ENCODE peak calls at places on chromosomes 11 and 22, in ten cellular contexts. H, K, S, A, X, M, F, W, N and E are unnamed samples.
A peak's percentile ranks its signal among the peaks of the same experiment; 100 is the strongest.

GRCh38 chr22:31926969-31927368 is 17.4 kb upstream of the YWHAH start:
- DNase-seq in H (no peak), K (no peak), S (no peak), A (no peak), X (peak; percentile 97), M (no peak), F (no peak), W (peak; percentile 45), N (no peak), E (peak; percentile 40)

GRCh38 chr22:50224071-50224470 is 20.8 kb downstream of the TUBGCP6 start:
- DNase-seq in H (no peak), K (no peak), S (no peak), A (no peak), X (no peak), M (no peak), F (no peak), W (no peak), N (no peak), E (no peak)

GRCh38 chr22:41524283-41524682 is 20.0 kb downstream of the POLR3H start:
- DNase-seq in H (peak; percentile 83), K (peak; percentile 89), S (no peak), A (no peak), X (no peak), M (peak; percentile 78), F (no peak), W (no peak), N (no peak), E (no peak)

GRCh38 chr11:112997829-112998228 is 36.6 kb downstream of the NCAM1 start:
- DNase-seq in H (no peak), K (no peak), S (no peak), A (no peak), X (no peak), M (no peak), F (no peak), W (no peak), N (no peak), E (no peak)

GRCh38 chr11:29293825-29294224 is 723.0 kb downstream of the KCNA4 start:
- DNase-seq in H (no peak), K (no peak), S (no peak), A (no peak), X (no peak), M (peak; percentile 94), F (no peak), W (peak; percentile 20), N (no peak), E (no peak)

GRCh38 chr22:49550766-49551362 is 276.8 kb downstream of the BRD1 start:
- DNase-seq in H (no peak), K (peak; percentile 19), S (no peak), A (no peak), X (peak; percentile 63), M (no peak), F (no peak), W (no peak), N (no peak), E (no peak)

GRCh38 chr11:7592706-7593105 is 78.9 kb downstream of the PPFIBP2 start:
- DNase-seq in H (peak; percentile 25), K (no peak), S (no peak), A (no peak), X (no peak), M (peak; percentile 37), F (no peak), W (no peak), N (no peak), E (no peak)

GRCh38 chr11:1943576-1943975 is 3.6 kb upstream of the MRPL23 start:
- DNase-seq in H (no peak), K (peak; percentile 49), S (no peak), A (peak; percentile 12), X (peak; percentile 74), M (no peak), F (peak; percentile 36), W (no peak), N (no peak), E (peak; percentile 13)

GRCh38 chr11:13315517-13316432 is 38.2 kb downstream of the BMAL1 start:
- DNase-seq in H (no peak), K (no peak), S (no peak), A (no peak), X (no peak), M (no peak), F (no peak), W (no peak), N (no peak), E (no peak)

GRCh38 chr22:24247564-24248344 is 2.9 kb upstream of the GGT5 start:
- DNase-seq in H (peak; percentile 95), K (peak; percentile 94), S (peak; percentile 90), A (peak; percentile 45), X (peak; percentile 96), M (peak; percentile 95), F (peak; percentile 81), W (peak; percentile 89), N (peak; percentile 36), E (peak; percentile 91)

GRCh38 chr11:92969634-92970347 is at the start of gene MTNR1B:
- DNase-seq in H (no peak), K (peak; percentile 61), S (no peak), A (no peak), X (no peak), M (no peak), F (no peak), W (no peak), N (no peak), E (peak; percentile 20)

GRCh38 chr11:32231909-32232493 is 141.1 kb downstream of the RCN1 start:
- DNase-seq in H (no peak), K (no peak), S (no peak), A (no peak), X (no peak), M (peak; percentile 14), F (no peak), W (peak; percentile 51), N (no peak), E (peak; percentile 64)

GRCh38 chr11:76810151-76810853 is 27.1 kb downstream of the TSKU start:
- DNase-seq in H (no peak), K (no peak), S (no peak), A (no peak), X (no peak), M (no peak), F (peak; percentile 40), W (peak; percentile 55), N (peak; percentile 18), E (no peak)

GRCh38 chr11:13924801-13925327 is 37.7 kb upstream of the SPON1 start:
- DNase-seq in H (no peak), K (no peak), S (no peak), A (no peak), X (no peak), M (no peak), F (no peak), W (no peak), N (no peak), E (no peak)

GRCh38 chr11:80146231-80146630 is 705.4 kb upstream of the TENM4 start:
- DNase-seq in H (no peak), K (no peak), S (no peak), A (no peak), X (no peak), M (no peak), F (no peak), W (no peak), N (no peak), E (no peak)

GRCh38 chr11:58506935-58507334 is 970 bp downstream of the OR5B21 start:
- DNase-seq in H (no peak), K (no peak), S (no peak), A (no peak), X (no peak), M (no peak), F (no peak), W (no peak), N (no peak), E (no peak)

GRCh38 chr11:115162919-115163318 is 341.3 kb downstream of the CADM1 start:
- DNase-seq in H (no peak), K (no peak), S (no peak), A (no peak), X (no peak), M (no peak), F (no peak), W (no peak), N (no peak), E (no peak)

GRCh38 chr11:57823859-57824258 is 62.3 kb downstream of the CTNND1 start:
- DNase-seq in H (no peak), K (no peak), S (no peak), A (no peak), X (no peak), M (no peak), F (no peak), W (no peak), N (no peak), E (no peak)

GRCh38 chr22:49301398-49302149 is 526.1 kb downstream of the BRD1 start:
- DNase-seq in H (peak; percentile 7), K (no peak), S (no peak), A (no peak), X (peak; percentile 79), M (no peak), F (peak; percentile 31), W (no peak), N (no peak), E (no peak)